ENCODE peak calls at places on chromosomes 13 and 19, in nine cellular contexts. C, Z, A, F, E, H, P, T and I are unnamed samples.

GRCh38 chr13:88257706-88258105 is 586.5 kb downstream of the SLITRK5 start:
- DNase-seq in C (no peak), Z (no peak), A (no peak), F (no peak), E (no peak), H (no peak), P (no peak), T (no peak), I (no peak)

GRCh38 chr13:41756198-41756885 is 204.6 kb downstream of the VWA8 start:
- DNase-seq in C (no peak), Z (no peak), A (no peak), F (no peak), E (no peak), H (no peak), P (no peak), T (no peak), I (no peak)

GRCh38 chr13:110560606-110561334 is 752 bp downstream of the RAB20 start:
- DNase-seq in C (no peak), Z (peak), A (no peak), F (peak), E (no peak), H (no peak), P (no peak), T (no peak), I (no peak)

GRCh38 chr19:6056801-6057650 is 53.3 kb downstream of the RFX2 start:
- DNase-seq in C (no peak), Z (peak), A (no peak), F (peak), E (peak), H (no peak), P (peak), T (peak), I (peak)

GRCh38 chr13:91017669-91018053 is 329.8 kb upstream of the MIR17HG start:
- DNase-seq in C (no peak), Z (peak), A (peak), F (no peak), E (no peak), H (no peak), P (peak), T (no peak), I (no peak)

GRCh38 chr13:67509039-67509438 is 278.9 kb upstream of the PCDH9 start:
- DNase-seq in C (no peak), Z (no peak), A (no peak), F (no peak), E (no peak), H (no peak), P (no peak), T (no peak), I (no peak)

GRCh38 chr13:26227396-26227971 is 5.4 kb upstream of the RNF6 start:
- DNase-seq in C (no peak), Z (no peak), A (no peak), F (no peak), E (no peak), H (no peak), P (no peak), T (no peak), I (no peak)

GRCh38 chr13:86002921-86003488 is 203.8 kb upstream of the SLITRK6 start:
- DNase-seq in C (no peak), Z (no peak), A (no peak), F (no peak), E (no peak), H (no peak), P (no peak), T (no peak), I (no peak)

GRCh38 chr19:42277821-42278809 is 9.1 kb downstream of the CIC start:
- DNase-seq in C (no peak), Z (peak), A (no peak), F (peak), E (no peak), H (peak), P (no peak), T (no peak), I (no peak)

GRCh38 chr19:44720945-44721344 is 22.0 kb downstream of the CEACAM16 start:
- DNase-seq in C (no peak), Z (peak), A (no peak), F (peak), E (no peak), H (no peak), P (no peak), T (no peak), I (no peak)

GRCh38 chr13:111153977-111154332 is 38.8 kb downstream of the ARHGEF7 start:
- DNase-seq in C (no peak), Z (no peak), A (no peak), F (no peak), E (no peak), H (no peak), P (no peak), T (no peak), I (no peak)

GRCh38 chr19:6590458-6591319 is at the start of gene CD70:
- DNase-seq in C (no peak), Z (no peak), A (no peak), F (no peak), E (no peak), H (peak), P (peak), T (no peak), I (no peak)

GRCh38 chr19:49591731-49592485 is 926 bp downstream of the PRR12 start:
- DNase-seq in C (no peak), Z (peak), A (peak), F (peak), E (peak), H (peak), P (peak), T (no peak), I (no peak)

GRCh38 chr13:68923995-68924394 is 1183.6 kb upstream of the ATXN8OS start:
- DNase-seq in C (no peak), Z (no peak), A (no peak), F (no peak), E (no peak), H (no peak), P (no peak), T (no peak), I (no peak)

GRCh38 chr13:68929055-68929454 is 1178.6 kb upstream of the ATXN8OS start:
- DNase-seq in C (no peak), Z (no peak), A (no peak), F (no peak), E (no peak), H (no peak), P (no peak), T (no peak), I (no peak)

DNA sequence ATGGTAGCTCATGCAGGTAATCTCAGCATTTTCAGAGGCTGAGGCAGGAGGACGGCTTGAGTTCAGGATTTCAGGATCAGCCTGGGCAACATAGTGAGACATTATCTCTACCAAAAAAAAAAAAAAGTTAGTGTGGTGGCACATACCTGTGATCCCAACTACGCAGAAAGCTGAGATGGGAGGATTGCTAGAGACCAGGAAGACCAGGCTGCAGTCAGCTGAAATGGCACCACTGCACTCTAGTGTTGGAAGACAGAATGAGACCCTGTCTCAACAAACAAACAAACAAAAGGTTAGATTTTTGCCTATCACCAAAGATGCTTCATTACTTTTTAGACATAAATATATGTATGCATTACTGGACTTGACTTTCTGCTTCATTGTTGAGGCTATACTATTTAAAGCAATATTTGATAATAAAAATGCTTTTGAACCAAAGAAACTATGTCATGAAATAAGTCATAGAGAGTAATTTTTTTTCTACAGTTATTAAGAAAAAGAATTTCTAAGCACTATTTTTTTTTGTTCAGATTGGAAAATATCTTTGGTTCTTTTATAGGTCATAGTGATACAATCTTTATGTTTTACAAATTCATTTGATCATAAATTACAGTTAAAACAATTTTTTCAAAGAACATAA is 1180.1 kb upstream of the ATXN8OS start:
- DNase-seq in C (peak), Z (no peak), A (no peak), F (no peak), E (no peak), H (no peak), P (peak), T (peak), I (no peak)
- TF ChIP-seq CTCF in C (peak), Z (no peak), A (no peak), F (no peak), E (peak), H (no peak), P (peak), T (peak), I (no peak)

GRCh38 chr13:23574421-23574820 is 4.2 kb downstream of the TNFRSF19 start:
- DNase-seq in C (no peak), Z (no peak), A (no peak), F (no peak), E (no peak), H (no peak), P (no peak), T (no peak), I (no peak)

GRCh38 chr13:23572836-23573235 is 2.6 kb downstream of the TNFRSF19 start:
- DNase-seq in C (no peak), Z (no peak), A (no peak), F (no peak), E (no peak), H (no peak), P (no peak), T (no peak), I (no peak)

GRCh38 chr13:23570099-23570926 is at the start of gene TNFRSF19:
- DNase-seq in C (no peak), Z (peak), A (no peak), F (peak), E (no peak), H (no peak), P (no peak), T (peak), I (peak)

GRCh38 chr13:23567792-23568480 is 2.3 kb upstream of the TNFRSF19 start:
- DNase-seq in C (no peak), Z (peak), A (no peak), F (no peak), E (no peak), H (no peak), P (no peak), T (no peak), I (no peak)

DNA sequence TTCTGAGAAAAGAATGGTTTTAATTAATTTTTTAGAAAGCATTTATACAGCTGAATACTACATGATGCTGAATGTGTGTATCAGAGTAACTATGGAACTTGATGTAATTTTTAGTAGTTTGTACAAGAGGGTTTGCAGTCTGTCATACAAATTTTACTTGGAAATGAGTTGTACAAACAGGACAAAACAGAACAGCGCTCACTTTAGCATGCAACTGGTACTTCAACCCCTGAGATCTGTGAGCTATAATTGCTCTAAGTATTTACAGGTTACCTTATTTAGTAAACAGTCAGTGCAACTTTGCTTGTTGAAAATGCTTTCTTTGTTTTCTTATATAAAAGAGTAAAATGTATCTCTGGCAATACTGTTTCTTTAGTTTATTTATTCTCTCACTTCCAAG is 719 bp downstream of the TNFRSF19 start:
- DNase-seq in C (no peak), Z (peak), A (no peak), F (no peak), E (no peak), H (no peak), P (no peak), T (no peak), I (no peak)
- H3K4me3 ChIP-seq in C (peak), Z (peak), A (peak), F (no peak), E (peak), H (no peak), P (no peak), T (peak), I (peak)

GRCh38 chr19:35559781-35560180 is 3.7 kb downstream of the ATP4A start:
- DNase-seq in C (no peak), Z (no peak), A (no peak), F (no peak), E (no peak), H (no peak), P (no peak), T (no peak), I (no peak)
- TF ChIP-seq CTCF in C (no peak), Z (no peak), A (no peak), F (no peak), E (no peak), H (no peak), P (no peak), T (no peak), I (no peak)

GRCh38 chr19:38158730-38159129 is 65.3 kb downstream of the DPF1 start:
- DNase-seq in C (no peak), Z (no peak), A (no peak), F (no peak), E (no peak), H (no peak), P (no peak), T (no peak), I (no peak)
- H3K4me3 ChIP-seq in C (no peak), Z (no peak), A (no peak), F (no peak), E (no peak), H (no peak), P (no peak), T (no peak), I (no peak)

GRCh38 chr19:31364956-31365355 is 15.7 kb upstream of the TSHZ3 start:
- DNase-seq in C (no peak), Z (no peak), A (no peak), F (no peak), E (no peak), H (no peak), P (no peak), T (no peak), I (no peak)
- TF ChIP-seq CTCF in C (no peak), Z (no peak), A (no peak), F (no peak), E (no peak), H (no peak), P (no peak), T (no peak), I (no peak)

GRCh38 chr19:55585658-55586339 is 5.2 kb upstream of the ZNF579 start:
- DNase-seq in C (no peak), Z (peak), A (peak), F (peak), E (peak), H (peak), P (peak), T (no peak), I (no peak)
- H3K4me3 ChIP-seq in C (no peak), Z (peak), A (peak), F (peak), E (peak), H (no peak), P (peak), T (peak), I (peak)

GRCh38 chr13:84366484-84366883 is 484.2 kb upstream of the SLITRK1 start:
- DNase-seq in C (no peak), Z (peak), A (no peak), F (peak), E (no peak), H (no peak), P (no peak), T (no peak), I (no peak)
- TF ChIP-seq CTCF in C (no peak), Z (no peak), A (no peak), F (no peak), E (no peak), H (no peak), P (no peak), T (no peak), I (no peak)

DNA sequence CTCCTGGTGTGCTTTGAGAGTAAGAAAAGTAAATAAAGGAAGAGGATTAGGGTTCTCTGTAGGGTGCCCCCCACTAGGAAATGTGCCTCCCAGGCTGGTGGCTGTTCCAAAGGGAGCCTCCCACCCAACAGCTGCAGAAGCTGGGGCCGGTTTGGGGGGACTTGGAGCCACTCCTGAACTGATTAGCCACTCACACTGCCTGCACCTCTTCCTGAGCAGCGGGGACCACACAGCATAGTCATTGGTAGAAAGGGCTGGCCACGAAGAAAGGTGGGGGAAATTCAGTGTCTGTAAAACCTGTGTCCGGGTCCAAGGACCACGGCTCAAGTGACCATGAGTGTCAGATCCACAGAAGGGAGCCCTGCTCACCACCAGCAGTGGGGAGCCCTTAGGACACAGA is 55.6 kb downstream of the SPACA7 start:
- DNase-seq in C (no peak), Z (no peak), A (no peak), F (no peak), E (no peak), H (no peak), P (no peak), T (no peak), I (no peak)
- H3K4me3 ChIP-seq in C (no peak), Z (no peak), A (no peak), F (no peak), E (no peak), H (no peak), P (no peak), T (no peak), I (no peak)

GRCh38 chr13:30017880-30018279 is 167.5 kb upstream of the UBL3 start:
- DNase-seq in C (no peak), Z (no peak), A (no peak), F (no peak), E (no peak), H (no peak), P (no peak), T (no peak), I (no peak)
- TF ChIP-seq CTCF in C (no peak), Z (no peak), A (no peak), F (no peak), E (peak), H (no peak), P (no peak), T (peak), I (no peak)

GRCh38 chr13:84654654-84655244 is 772.5 kb upstream of the SLITRK1 start:
- DNase-seq in C (no peak), Z (no peak), A (no peak), F (no peak), E (no peak), H (no peak), P (no peak), T (no peak), I (no peak)
- H3K4me3 ChIP-seq in C (no peak), Z (no peak), A (no peak), F (no peak), E (no peak), H (no peak), P (no peak), T (no peak), I (no peak)